ENCODE peak calls at places on chromosomes 13 and 19, in four cellular contexts. One of them, this sample, is unnamed.

GRCh38 chr13:98706446-98707110 is 45.9 kb downstream of the SLC15A1 start:
- DNase-seq in occipital lobe: no peak
- DNase-seq in transverse colon: no peak
- DNase-seq in colonic mucosa: no peak
- DNase-seq in this sample: no peak

GRCh38 chr19:55493650-55494171 is 5.5 kb downstream of the SSC5D start:
- DNase-seq in occipital lobe: no peak
- DNase-seq in transverse colon: no peak
- DNase-seq in colonic mucosa: no peak
- DNase-seq in this sample: no peak

GRCh38 chr13:21684576-21684975 is 13.7 kb downstream of the FGF9 start:
- DNase-seq in occipital lobe: no peak
- DNase-seq in transverse colon: no peak
- DNase-seq in colonic mucosa: no peak
- DNase-seq in this sample: no peak

GRCh38 chr19:39314016-39314728 is 6.5 kb downstream of the LRFN1 start:
- DNase-seq in occipital lobe: no peak
- DNase-seq in transverse colon: no peak
- DNase-seq in colonic mucosa: no peak
- DNase-seq in this sample: no peak

GRCh38 chr13:83333614-83334388 is 548.5 kb downstream of the SLITRK1 start:
- DNase-seq in occipital lobe: no peak
- DNase-seq in transverse colon: no peak
- DNase-seq in colonic mucosa: no peak
- DNase-seq in this sample: no peak

GRCh38 chr19:47272448-47273312 is 2.0 kb upstream of the INAFM1 start:
- DNase-seq in occipital lobe: no peak
- DNase-seq in transverse colon: peak
- DNase-seq in colonic mucosa: peak
- DNase-seq in this sample: peak

GRCh38 chr19:14517446-14517839 is 754 bp downstream of the DNAJB1 start:
- DNase-seq in occipital lobe: no peak
- DNase-seq in transverse colon: peak
- DNase-seq in colonic mucosa: no peak
- DNase-seq in this sample: no peak

GRCh38 chr13:42967660-42968059 is 24.4 kb downstream of the EPSTI1 start:
- DNase-seq in occipital lobe: no peak
- DNase-seq in transverse colon: peak
- DNase-seq in colonic mucosa: peak
- DNase-seq in this sample: no peak

GRCh38 chr19:9531933-9532332 is 6.5 kb downstream of the ZNF426 start:
- DNase-seq in occipital lobe: no peak
- DNase-seq in transverse colon: no peak
- DNase-seq in colonic mucosa: no peak
- DNase-seq in this sample: no peak

GRCh38 chr13:44359983-44360375 is 13.6 kb upstream of the SERP2 start:
- DNase-seq in occipital lobe: no peak
- DNase-seq in transverse colon: no peak
- DNase-seq in colonic mucosa: no peak
- DNase-seq in this sample: no peak

GRCh38 chr19:54114340-54114826 is 1.1 kb downstream of the TFPT start:
- DNase-seq in occipital lobe: peak
- DNase-seq in transverse colon: peak
- DNase-seq in colonic mucosa: peak
- DNase-seq in this sample: peak

GRCh38 chr13:103031332-103031873 is 34.8 kb downstream of the SLC10A2 start:
- DNase-seq in occipital lobe: no peak
- DNase-seq in transverse colon: no peak
- DNase-seq in colonic mucosa: no peak
- DNase-seq in this sample: no peak

GRCh38 chr19:4062576-4063368 is 3.9 kb downstream of the ZBTB7A start:
- DNase-seq in occipital lobe: no peak
- DNase-seq in transverse colon: peak
- DNase-seq in colonic mucosa: peak
- DNase-seq in this sample: no peak

GRCh38 chr13:113192902-113193301 is 15.6 kb downstream of the PCID2 start:
- DNase-seq in occipital lobe: no peak
- DNase-seq in transverse colon: no peak
- DNase-seq in colonic mucosa: no peak
- DNase-seq in this sample: no peak

GRCh38 chr19:45999653-46000121 is 4.4 kb downstream of the CCDC61 start:
- DNase-seq in occipital lobe: peak
- DNase-seq in transverse colon: no peak
- DNase-seq in colonic mucosa: no peak
- DNase-seq in this sample: peak

GRCh38 chr13:96003304-96003703 is 49.9 kb downstream of the UGGT2 start:
- DNase-seq in occipital lobe: no peak
- DNase-seq in transverse colon: no peak
- DNase-seq in colonic mucosa: no peak
- DNase-seq in this sample: no peak

GRCh38 chr19:14250870-14251269 is 44.9 kb upstream of the ADGRL1 start:
- DNase-seq in occipital lobe: no peak
- DNase-seq in transverse colon: no peak
- DNase-seq in colonic mucosa: no peak
- DNase-seq in this sample: no peak

GRCh38 chr13:36212789-36213188 is 1.6 kb downstream of the SOHLH2 start:
- DNase-seq in occipital lobe: no peak
- DNase-seq in transverse colon: no peak
- DNase-seq in colonic mucosa: no peak
- DNase-seq in this sample: no peak

GRCh38 chr13:51728972-51729371 is 75.0 kb downstream of the DHRS12 start:
- DNase-seq in occipital lobe: peak
- DNase-seq in transverse colon: no peak
- DNase-seq in colonic mucosa: no peak
- DNase-seq in this sample: no peak

GRCh38 chr13:74290324-74290773 is 156.1 kb upstream of the KLF12 start:
- DNase-seq in occipital lobe: peak
- DNase-seq in transverse colon: peak
- DNase-seq in colonic mucosa: no peak
- DNase-seq in this sample: no peak

This sample was measured in hypothalamus.